ENCODE peak calls at places on chromosome 5, in seven cellular contexts. R, H, X, G, E, O and L are unnamed samples.

GRCh38 chr5:36724429-36725332 is 118.3 kb downstream of the SLC1A3 start:
- DNase-seq in R (no peak), H (no peak), X (peak; percentile 86), G (no peak), E (no peak), O (no peak), L (no peak)

GRCh38 chr5:108418172-108418571 is 36.3 kb upstream of the FBXL17 start:
- DNase-seq in R (no peak), H (no peak), X (no peak), G (no peak), E (no peak), O (no peak), L (no peak)

GRCh38 chr5:173866249-173867172 is 21.6 kb upstream of the CPEB4 start:
- DNase-seq in R (no peak), H (no peak), X (no peak), G (no peak), E (no peak), O (no peak), L (no peak)

GRCh38 chr5:140821375-140822280 is at the start of gene PCDHA5:
- DNase-seq in R (no peak), H (peak; percentile 7), X (no peak), G (no peak), E (no peak), O (no peak), L (no peak)

GRCh38 chr5:18314192-18314778 is 680.0 kb downstream of the TAF11L14 start:
- DNase-seq in R (no peak), H (peak; percentile 54), X (no peak), G (peak; percentile 12), E (no peak), O (peak; percentile 32), L (no peak)

GRCh38 chr5:56861893-56862485 is 46.6 kb downstream of the MAP3K1 start:
- DNase-seq in R (no peak), H (no peak), X (no peak), G (no peak), E (no peak), O (no peak), L (no peak)

GRCh38 chr5:68171101-68171558 is 44.4 kb upstream of the PIK3R1 start:
- DNase-seq in R (peak; percentile 39), H (peak; percentile 75), X (no peak), G (no peak), E (no peak), O (peak; percentile 65), L (no peak)

GRCh38 chr5:39452846-39453245 is 28.1 kb upstream of the DAB2 start:
- DNase-seq in R (no peak), H (peak; percentile 74), X (no peak), G (no peak), E (no peak), O (peak; percentile 56), L (no peak)

GRCh38 chr5:153900703-153901395 is 137.9 kb downstream of the FAM114A2 start:
- DNase-seq in R (no peak), H (peak; percentile 57), X (no peak), G (no peak), E (no peak), O (peak; percentile 80), L (peak; percentile 91)

GRCh38 chr5:54867310-54867944 is 118.0 kb downstream of the ESM1 start:
- DNase-seq in R (no peak), H (peak; percentile 83), X (no peak), G (no peak), E (no peak), O (peak; percentile 76), L (no peak)

GRCh38 chr5:1010641-1011046 is 2.0 kb downstream of the NKD2 start:
- DNase-seq in R (no peak), H (no peak), X (no peak), G (no peak), E (peak; percentile 10), O (no peak), L (no peak)

GRCh38 chr5:170628028-170628427 is 124.2 kb downstream of the KCNIP1 start:
- DNase-seq in R (no peak), H (no peak), X (no peak), G (no peak), E (no peak), O (no peak), L (no peak)

GRCh38 chr5:66987949-66988838 is 208.4 kb downstream of the CD180 start:
- DNase-seq in R (no peak), H (peak; percentile 57), X (no peak), G (no peak), E (no peak), O (peak; percentile 32), L (no peak)

GRCh38 chr5:132850066-132850465 is 16.2 kb downstream of the GDF9 start:
- DNase-seq in R (no peak), H (no peak), X (no peak), G (no peak), E (no peak), O (no peak), L (no peak)

GRCh38 chr5:177473461-177473991 is at the start of gene DBN1:
- DNase-seq in R (no peak), H (peak; percentile 60), X (no peak), G (no peak), E (peak; percentile 47), O (peak; percentile 51), L (no peak)

GRCh38 chr5:96377167-96377566 is 55.9 kb downstream of the PCSK1 start:
- DNase-seq in R (no peak), H (no peak), X (no peak), G (no peak), E (no peak), O (no peak), L (no peak)

GRCh38 chr5:146042628-146043279 is 62.6 kb downstream of the PLAC8L1 start:
- DNase-seq in R (no peak), H (peak; percentile 63), X (no peak), G (no peak), E (no peak), O (peak; percentile 71), L (peak; percentile 36)

GRCh38 chr5:36066540-36067210 is at the start of gene UGT3A2:
- DNase-seq in R (no peak), H (no peak), X (no peak), G (peak; percentile 12), E (no peak), O (no peak), L (no peak)

GRCh38 chr5:96113170-96113939 is 151.7 kb upstream of the ELL2 start:
- DNase-seq in R (no peak), H (no peak), X (no peak), G (no peak), E (peak; percentile 67), O (no peak), L (no peak)

GRCh38 chr5:136901-137300 is 44.9 kb downstream of the PLEKHG4B start:
- DNase-seq in R (no peak), H (no peak), X (no peak), G (no peak), E (no peak), O (no peak), L (no peak)

GRCh38 chr5:60161340-60161934 is 267.9 kb upstream of the PDE4D start:
- DNase-seq in R (no peak), H (peak; percentile 76), X (no peak), G (no peak), E (no peak), O (peak; percentile 55), L (no peak)
- TF ChIP-seq CTCF in R (no peak), H (peak; percentile 66), X (peak; percentile 42), G (peak; percentile 70), E (peak; percentile 21), O (peak; percentile 68), L (peak; percentile 59)

GRCh38 chr5:93428868-93429267 is 152.2 kb downstream of the NR2F1-AS1 start:
- DNase-seq in R (no peak), H (peak; percentile 27), X (no peak), G (no peak), E (no peak), O (peak; percentile 46), L (no peak)

GRCh38 chr5:93433422-93433821 is 147.6 kb downstream of the NR2F1-AS1 start:
- DNase-seq in R (no peak), H (peak; percentile 97), X (no peak), G (no peak), E (no peak), O (peak; percentile 63), L (no peak)

GRCh38 chr5:93431255-93431654 is 149.8 kb downstream of the NR2F1-AS1 start:
- DNase-seq in R (no peak), H (no peak), X (no peak), G (no peak), E (no peak), O (no peak), L (no peak)

GRCh38 chr5:93430139-93430538 is 150.9 kb downstream of the NR2F1-AS1 start:
- DNase-seq in R (no peak), H (no peak), X (no peak), G (no peak), E (no peak), O (no peak), L (no peak)

DNA sequence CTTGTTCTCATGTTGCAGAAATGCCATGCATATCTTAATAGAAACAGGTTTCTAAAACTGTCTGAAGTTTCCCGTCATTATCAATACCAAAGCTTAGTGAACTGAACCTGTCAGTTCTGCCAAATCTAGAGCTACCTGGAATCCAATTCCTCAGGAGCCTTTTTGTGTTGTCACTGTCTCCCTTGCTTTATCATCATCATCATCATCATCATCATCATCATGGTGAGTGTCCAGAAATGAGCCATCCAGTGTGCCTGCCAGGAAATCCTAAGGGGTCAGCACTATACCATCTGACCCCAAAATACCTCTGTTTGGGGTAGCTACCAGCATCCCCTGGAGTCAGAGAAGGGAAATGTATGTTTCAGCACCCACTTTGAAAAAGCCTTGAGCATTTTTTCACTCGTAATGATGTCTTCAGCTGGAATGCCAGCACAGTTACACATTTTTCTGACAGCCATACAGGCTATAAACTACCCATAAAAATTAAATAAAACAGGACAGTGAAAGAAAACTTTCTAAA is 150.3 kb downstream of the NR2F1-AS1 start:
- DNase-seq in R (no peak), H (no peak), X (no peak), G (no peak), E (no peak), O (no peak), L (no peak)
- TF ChIP-seq CTCF in R (no peak), H (peak; percentile 11), X (no peak), G (no peak), E (no peak), O (no peak), L (no peak)

GRCh38 chr5:122093415-122093814 is 15.4 kb upstream of the LOX start:
- DNase-seq in R (no peak), H (peak; percentile 92), X (no peak), G (no peak), E (no peak), O (peak; percentile 81), L (no peak)

GRCh38 chr5:122099060-122099790 is 21.2 kb upstream of the LOX start:
- DNase-seq in R (no peak), H (peak; percentile 89), X (no peak), G (no peak), E (no peak), O (peak; percentile 80), L (no peak)

GRCh38 chr5:122095158-122095557 is 17.1 kb upstream of the LOX start:
- DNase-seq in R (no peak), H (no peak), X (no peak), G (no peak), E (no peak), O (no peak), L (no peak)

GRCh38 chr5:122093861-122094650 is 16.0 kb upstream of the LOX start:
- DNase-seq in R (no peak), H (no peak), X (no peak), G (no peak), E (no peak), O (no peak), L (no peak)

GRCh38 chr5:122097391-122097790 is 19.3 kb upstream of the LOX start:
- DNase-seq in R (no peak), H (no peak), X (no peak), G (no peak), E (no peak), O (no peak), L (no peak)
- TF ChIP-seq CTCF in R (no peak), H (no peak), X (no peak), G (no peak), E (no peak), O (no peak), L (no peak)

GRCh38 chr5:32690153-32690552 is 21.0 kb upstream of the NPR3 start:
- DNase-seq in R (no peak), H (peak; percentile 34), X (no peak), G (no peak), E (no peak), O (no peak), L (no peak)
- TF ChIP-seq CTCF in R (no peak), H (peak; percentile 59), X (no peak), G (no peak), E (no peak), O (peak; percentile 41), L (peak; percentile 7)